ENCODE peak calls at places on chromosomes 11 and 22, in eight cellular contexts. G is A549, C is tibial artery, P is uterus, E is choroid plexus epithelial cell, S is cardiac fibroblast, Y is tibial nerve, K is RWPE2. Q is an unnamed sample.

GRCh38 chr22:45051419-45051818 is 41.6 kb upstream of the PHF21B start:
- DNase-seq in G (no peak), C (no peak), P (no peak), E (no peak), S (no peak), Y (no peak), K (no peak), Q (no peak)

GRCh38 chr11:67045314-67045713 is 11.3 kb upstream of the RHOD start:
- DNase-seq in G (peak; percentile 77), C (no peak), P (no peak), E (peak; percentile 95), S (peak; percentile 93), Y (no peak), K (peak; percentile 88), Q (peak; percentile 74)

GRCh38 chr11:102753267-102753666 is 27.2 kb downstream of the MMP10 start:
- DNase-seq in G (no peak), C (no peak), P (no peak), E (no peak), S (no peak), Y (no peak), K (no peak), Q (no peak)

GRCh38 chr22:30266445-30267381 is at the start of gene OSM:
- DNase-seq in G (no peak), C (peak; percentile 70), P (no peak), E (no peak), S (no peak), Y (no peak), K (no peak), Q (no peak)

GRCh38 chr11:45939836-45940235 is 17.4 kb downstream of the LARGE2 start:
- DNase-seq in G (no peak), C (no peak), P (no peak), E (peak; percentile 66), S (no peak), Y (no peak), K (no peak), Q (no peak)

GRCh38 chr22:30940655-30941362 is 27.8 kb downstream of the MORC2 start:
- DNase-seq in G (no peak), C (no peak), P (no peak), E (no peak), S (no peak), Y (no peak), K (no peak), Q (no peak)

GRCh38 chr11:127110542-127110941 is 110.0 kb upstream of the KIRREL3 start:
- DNase-seq in G (no peak), C (no peak), P (no peak), E (no peak), S (no peak), Y (no peak), K (no peak), Q (no peak)

GRCh38 chr11:68890490-68891231 is 13.0 kb downstream of the MRPL21 start:
- DNase-seq in G (no peak), C (peak; percentile 92), P (peak; percentile 73), E (peak; percentile 93), S (peak; percentile 91), Y (peak; percentile 84), K (no peak), Q (no peak)

GRCh38 chr11:62108017-62108750 is 15.6 kb upstream of the INCENP start:
- DNase-seq in G (peak; percentile 74), C (no peak), P (peak; percentile 53), E (peak; percentile 86), S (peak; percentile 86), Y (no peak), K (no peak), Q (no peak)

GRCh38 chr11:57370251-57370650 is 10.7 kb downstream of the PRG3 start:
- DNase-seq in G (no peak), C (no peak), P (no peak), E (no peak), S (peak; percentile 43), Y (no peak), K (no peak), Q (no peak)

GRCh38 chr11:75150879-75151278 is at the start of gene SLCO2B1:
- DNase-seq in G (no peak), C (peak; percentile 49), P (no peak), E (no peak), S (no peak), Y (no peak), K (no peak), Q (no peak)

GRCh38 chr11:75152651-75153553 is 2.0 kb downstream of the SLCO2B1 start:
- DNase-seq in G (no peak), C (no peak), P (no peak), E (no peak), S (no peak), Y (no peak), K (no peak), Q (no peak)

GRCh38 chr11:75150079-75150478 is 828 bp upstream of the SLCO2B1 start:
- DNase-seq in G (no peak), C (no peak), P (no peak), E (no peak), S (no peak), Y (no peak), K (no peak), Q (no peak)

GRCh38 chr11:75151346-75152047 is 590 bp downstream of the SLCO2B1 start:
- DNase-seq in G (no peak), C (no peak), P (no peak), E (no peak), S (no peak), Y (no peak), K (no peak), Q (no peak)

DNA sequence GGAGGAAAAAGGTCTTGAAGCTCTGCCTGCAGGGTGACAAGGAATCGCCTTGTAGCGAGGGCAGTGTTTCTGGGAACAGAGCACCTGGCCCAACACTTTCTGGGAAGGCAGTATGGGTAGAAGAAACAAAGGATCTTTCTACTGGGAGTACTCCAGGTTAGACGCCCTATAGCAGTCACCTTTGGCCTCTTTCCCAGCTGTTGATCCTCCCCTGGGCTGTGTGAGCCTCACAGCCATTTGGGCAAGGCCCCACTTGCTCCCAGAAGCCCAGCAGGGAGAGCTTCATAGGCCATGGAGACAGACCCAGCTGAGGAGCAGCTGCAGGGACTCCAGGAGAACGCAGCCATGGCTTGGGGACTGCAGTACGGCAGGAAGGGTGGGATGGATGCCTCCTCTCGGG is 1.2 kb downstream of the SLCO2B1 start:
- DNase-seq in G (no peak), C (no peak), P (no peak), E (no peak), S (no peak), Y (no peak), K (no peak), Q (no peak)
- H3K4me3 ChIP-seq in G (no peak overlapping the region), C (peak overlapping the region; percentile 33), P (no peak overlapping the region), E (no peak overlapping the region), S (no peak overlapping the region), Y (peak overlapping the region; percentile 11), K (no peak overlapping the region), Q (no peak overlapping the region)

DNA sequence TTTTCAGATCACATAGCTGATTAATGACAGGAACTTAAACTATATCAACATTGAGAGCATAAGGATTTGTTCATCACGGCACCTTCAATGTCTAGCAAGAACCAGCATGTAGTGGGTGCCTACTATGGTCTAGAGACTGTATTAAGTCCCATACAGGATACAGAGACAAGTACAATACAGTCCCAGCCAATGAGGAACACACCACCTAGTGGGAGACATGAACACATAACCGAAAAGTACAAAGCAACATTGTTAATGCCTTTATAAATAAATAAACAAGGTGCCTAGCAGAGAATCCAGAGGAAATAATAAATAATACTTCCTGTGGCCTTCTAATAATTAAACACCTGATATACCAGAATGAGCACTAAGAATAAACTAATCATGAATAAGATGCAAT is 87.7 kb upstream of the OPCML start:
- DNase-seq in G (no peak), C (no peak), P (no peak), E (no peak), S (no peak), Y (no peak), K (no peak), Q (no peak)
- TF ChIP-seq CTCF in G (no peak), C (no peak), P (no peak), E (no peak), S (no peak), Y (no peak), K (no peak), Q (no peak)

GRCh38 chr11:121029153-121029552 is 5.3 kb downstream of the TBCEL start:
- DNase-seq in G (no peak), C (no peak), P (no peak), E (no peak), S (no peak), Y (no peak), K (no peak), Q (no peak)

GRCh38 chr11:121029813-121030445 is 6.0 kb downstream of the TBCEL start:
- DNase-seq in G (no peak), C (no peak), P (no peak), E (no peak), S (no peak), Y (no peak), K (no peak), Q (no peak)

GRCh38 chr11:121023848-121024751 is at the start of gene TBCEL:
- DNase-seq in G (peak; percentile 70), C (peak; percentile 85), P (peak; percentile 76), E (peak; percentile 89), S (peak; percentile 76), Y (peak; percentile 62), K (peak; percentile 80), Q (peak; percentile 33)

GRCh38 chr11:121024989-121025388 is 1.1 kb downstream of the TBCEL start:
- DNase-seq in G (no peak), C (no peak), P (no peak), E (peak; percentile 36), S (peak; percentile 36), Y (no peak), K (no peak), Q (no peak)
- H3K4me3 ChIP-seq in G (peak overlapping the region; percentile 52), C (peak overlapping the region; percentile 70), P (peak overlapping the region; percentile 71), E (peak overlapping the region; percentile 74), S (peak overlapping the region; percentile 65), Y (peak overlapping the region; percentile 56), K (peak overlapping the region; percentile 75), Q (peak overlapping the region; percentile 74)

GRCh38 chr11:11876458-11876857 is 34.7 kb downstream of the USP47 start:
- DNase-seq in G (peak; percentile 40), C (no peak), P (no peak), E (peak; percentile 30), S (peak; percentile 22), Y (no peak), K (no peak), Q (no peak)
- TF ChIP-seq CTCF in G (peak; percentile 25), C (no peak), P (no peak), E (peak; percentile 49), S (peak; percentile 14), Y (no peak), K (peak; percentile 29), Q (peak; percentile 20)

GRCh38 chr11:1451781-1452470 is 34.7 kb downstream of the MOB2 start:
- DNase-seq in G (no peak), C (no peak), P (no peak), E (no peak), S (no peak), Y (no peak), K (no peak), Q (no peak)
- H3K4me3 ChIP-seq in G (no peak overlapping the region), C (no peak overlapping the region), P (no peak overlapping the region), E (no peak overlapping the region), S (no peak overlapping the region), Y (no peak overlapping the region), K (no peak overlapping the region), Q (no peak overlapping the region)